ENCODE peak calls at places on chromosomes 7 and 10, in nine cellular contexts. L, N, Q, B, U, J, V, F and K are unnamed samples.

GRCh38 chr10:102064868-102065560 is at the start of gene HPS6:
- DNase-seq in B (peak), N (peak), Q (peak), F (peak), U (peak), J (peak), L (peak), V (peak), K (peak)

GRCh38 chr10:26951650-26952049 is 90.9 kb upstream of the ABI1 start:
- DNase-seq in F (no peak), J (no peak), U (no peak), V (no peak), L (no peak), Q (no peak), N (no peak), B (no peak), K (no peak)

GRCh38 chr10:119849944-119850343 is 22.7 kb downstream of the MCMBP start:
- DNase-seq in N (no peak), B (no peak), U (no peak), Q (no peak), F (no peak), J (no peak), L (no peak), V (no peak), K (no peak)

GRCh38 chr7:134480730-134481129 is 21.8 kb upstream of the AKR1B1 start:
- DNase-seq in B (no peak), N (peak), U (peak), F (no peak), Q (no peak), L (no peak), J (peak), V (no peak), K (no peak)

GRCh38 chr10:18767981-18768380 is 108.8 kb downstream of the ARL5B start:
- DNase-seq in F (no peak), L (no peak), N (no peak), U (no peak), B (no peak), J (no peak), V (no peak), Q (no peak), K (no peak)

GRCh38 chr10:67127441-67127840 is 201.6 kb downstream of the LRRTM3 start:
- DNase-seq in V (no peak), L (no peak), J (no peak), Q (no peak), N (no peak), B (no peak), U (no peak), F (no peak), K (no peak)

GRCh38 chr10:72329290-72330058 is 25.2 kb downstream of the DNAJB12 start:
- DNase-seq in N (no peak), J (no peak), Q (no peak), B (no peak), U (no peak), F (no peak), V (no peak), L (no peak), K (no peak)

GRCh38 chr7:93147358-93147757 is 827 bp downstream of the SAMD9L start:
- DNase-seq in V (no peak), B (no peak), F (peak), U (peak), N (peak), L (no peak), J (peak), Q (peak), K (no peak)

GRCh38 chr10:88117227-88117626 is 253.8 kb downstream of the PTEN start:
- DNase-seq in B (no peak), V (no peak), J (no peak), U (no peak), N (no peak), L (no peak), Q (no peak), F (no peak), K (no peak)

GRCh38 chr7:139828880-139829653 is at the start of gene TBXAS1:
- DNase-seq in Q (no peak), F (peak), V (no peak), L (no peak), J (peak), U (no peak), B (no peak), N (peak), K (no peak)

GRCh38 chr10:69333205-69333604 is 54.9 kb downstream of the HK1 start:
- DNase-seq in N (peak), L (no peak), V (peak), F (peak), Q (peak), B (no peak), J (peak), U (peak), K (peak)

GRCh38 chr10:1116051-1116450 is 59.9 kb downstream of the WDR37 start:
- DNase-seq in U (no peak), L (no peak), B (no peak), V (no peak), J (no peak), Q (no peak), F (no peak), N (no peak), K (no peak)

GRCh38 chr10:102604379-102604960 is 39.8 kb upstream of the TRIM8 start:
- DNase-seq in L (no peak), N (peak), Q (peak), J (peak), F (no peak), U (peak), B (peak), V (no peak), K (no peak)

GRCh38 chr10:43128331-43128730 is 9.9 kb upstream of the CSGALNACT2 start:
- DNase-seq in J (no peak), N (no peak), L (no peak), Q (no peak), U (no peak), V (no peak), F (no peak), B (no peak), K (no peak)

GRCh38 chr7:117448655-117449054 is 21.4 kb upstream of the ASZ1 start:
- DNase-seq in J (no peak), L (no peak), N (no peak), F (no peak), Q (no peak), B (no peak), V (no peak), U (no peak), K (no peak)

GRCh38 chr10:13969792-13970140 is 361.0 kb downstream of the FRMD4A start:
- DNase-seq in U (no peak), L (no peak), N (no peak), V (no peak), F (no peak), B (no peak), J (no peak), Q (no peak), K (no peak)

GRCh38 chr7:132419538-132419937 is 156.7 kb downstream of the PLXNA4 start:
- DNase-seq in F (no peak), J (peak), Q (no peak), N (no peak), U (peak), B (no peak), V (no peak), L (no peak), K (no peak)

GRCh38 chr10:102410427-102411073 is 8.0 kb downstream of the PSD start:
- DNase-seq in F (no peak), B (no peak), N (no peak), U (peak), L (no peak), V (no peak), J (no peak), Q (no peak), K (peak)

GRCh38 chr10:111598433-111599059 is 521.7 kb downstream of the ADRA2A start:
- DNase-seq in N (peak), J (peak), F (no peak), B (no peak), V (no peak), L (peak), U (peak), Q (peak), K (peak)
- TF ChIP-seq CTCF in N (peak), J (peak), F (peak), B (peak), V (peak), L (peak), U (peak), Q (peak), K (peak)

GRCh38 chr10:131445623-131446022 is 134.1 kb upstream of the TCERG1L start:
- DNase-seq in J (no peak), Q (no peak), V (no peak), B (no peak), F (no peak), N (no peak), U (no peak), L (no peak), K (no peak)

GRCh38 chr10:131442271-131442670 is 130.8 kb upstream of the TCERG1L start:
- DNase-seq in Q (no peak), L (no peak), F (no peak), B (no peak), N (no peak), J (no peak), V (no peak), U (no peak), K (no peak)

GRCh38 chr10:131440405-131441360 is 129.2 kb upstream of the TCERG1L start:
- DNase-seq in U (no peak), V (no peak), N (no peak), J (no peak), L (no peak), F (no peak), B (no peak), Q (no peak), K (no peak)

GRCh38 chr10:131444862-131445461 is 133.4 kb upstream of the TCERG1L start:
- DNase-seq in U (no peak), V (no peak), J (no peak), F (no peak), Q (no peak), L (no peak), B (no peak), N (no peak), K (no peak)

GRCh38 chr10:131444286-131444685 is 132.8 kb upstream of the TCERG1L start:
- DNase-seq in Q (no peak), U (no peak), N (no peak), J (no peak), L (no peak), B (no peak), V (no peak), F (no peak), K (no peak)
- TF ChIP-seq CTCF in Q (no peak), U (no peak), N (no peak), J (no peak), L (no peak), B (no peak), V (no peak), F (no peak), K (no peak)

DNA sequence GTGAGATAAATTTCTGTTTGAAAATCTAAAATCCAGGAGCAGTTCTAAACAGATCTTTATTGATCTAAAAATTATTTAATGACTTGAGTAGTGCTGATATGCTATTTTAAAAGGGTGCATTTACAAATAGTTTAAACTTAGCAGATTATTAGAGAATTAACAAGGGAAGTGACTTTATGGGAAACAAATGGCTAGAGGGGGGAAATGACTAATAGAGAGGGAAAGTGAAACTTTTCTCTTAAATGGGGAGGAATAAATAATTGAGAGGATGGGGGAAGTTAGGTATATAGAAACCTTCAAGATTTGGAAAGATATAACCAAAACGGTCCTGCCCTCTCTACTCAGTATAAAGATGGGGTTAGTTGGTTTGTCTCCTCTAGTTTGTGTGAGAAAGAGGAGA is 90.1 kb upstream of the ARMC3 start:
- DNase-seq in Q (no peak), U (no peak), J (no peak), L (no peak), B (no peak), V (no peak), N (no peak), F (no peak), K (no peak)
- TF ChIP-seq CTCF in Q (no peak), U (no peak), J (no peak), L (no peak), B (no peak), V (no peak), N (no peak), F (no peak), K (no peak)

GRCh38 chr7:145082366-145083240 is 246.8 kb upstream of the TPK1 start:
- DNase-seq in N (no peak), U (no peak), Q (no peak), B (no peak), V (no peak), L (no peak), F (no peak), J (no peak), K (no peak)
- TF ChIP-seq CTCF in N (no peak), U (no peak), Q (no peak), B (no peak), V (no peak), L (no peak), F (no peak), J (no peak), K (no peak)

GRCh38 chr10:74826142-74827044 is at the start of gene KAT6B:
- DNase-seq in V (peak), B (peak), U (peak), J (peak), F (peak), L (peak), N (peak), Q (peak), K (peak)
- TF ChIP-seq CTCF in V (peak), B (peak), U (peak), J (no peak), F (peak), L (peak), N (peak), Q (no peak), K (peak)

GRCh38 chr10:86944031-86944419 is 13.4 kb downstream of the MMRN2 start:
- DNase-seq in B (no peak), V (no peak), L (no peak), U (no peak), N (no peak), Q (no peak), F (no peak), J (no peak), K (no peak)

GRCh38 chr10:86946215-86947170 is 10.9 kb downstream of the MMRN2 start:
- DNase-seq in L (no peak), Q (no peak), N (no peak), U (no peak), V (peak), F (peak), J (no peak), B (no peak), K (no peak)

GRCh38 chr10:86944907-86945306 is 12.5 kb downstream of the MMRN2 start:
- DNase-seq in B (no peak), J (no peak), V (no peak), Q (no peak), N (no peak), F (no peak), U (no peak), L (no peak), K (no peak)

GRCh38 chr10:86944471-86944870 is 12.9 kb downstream of the MMRN2 start:
- DNase-seq in V (no peak), L (no peak), U (no peak), J (no peak), B (no peak), F (no peak), Q (no peak), N (peak), K (no peak)

DNA sequence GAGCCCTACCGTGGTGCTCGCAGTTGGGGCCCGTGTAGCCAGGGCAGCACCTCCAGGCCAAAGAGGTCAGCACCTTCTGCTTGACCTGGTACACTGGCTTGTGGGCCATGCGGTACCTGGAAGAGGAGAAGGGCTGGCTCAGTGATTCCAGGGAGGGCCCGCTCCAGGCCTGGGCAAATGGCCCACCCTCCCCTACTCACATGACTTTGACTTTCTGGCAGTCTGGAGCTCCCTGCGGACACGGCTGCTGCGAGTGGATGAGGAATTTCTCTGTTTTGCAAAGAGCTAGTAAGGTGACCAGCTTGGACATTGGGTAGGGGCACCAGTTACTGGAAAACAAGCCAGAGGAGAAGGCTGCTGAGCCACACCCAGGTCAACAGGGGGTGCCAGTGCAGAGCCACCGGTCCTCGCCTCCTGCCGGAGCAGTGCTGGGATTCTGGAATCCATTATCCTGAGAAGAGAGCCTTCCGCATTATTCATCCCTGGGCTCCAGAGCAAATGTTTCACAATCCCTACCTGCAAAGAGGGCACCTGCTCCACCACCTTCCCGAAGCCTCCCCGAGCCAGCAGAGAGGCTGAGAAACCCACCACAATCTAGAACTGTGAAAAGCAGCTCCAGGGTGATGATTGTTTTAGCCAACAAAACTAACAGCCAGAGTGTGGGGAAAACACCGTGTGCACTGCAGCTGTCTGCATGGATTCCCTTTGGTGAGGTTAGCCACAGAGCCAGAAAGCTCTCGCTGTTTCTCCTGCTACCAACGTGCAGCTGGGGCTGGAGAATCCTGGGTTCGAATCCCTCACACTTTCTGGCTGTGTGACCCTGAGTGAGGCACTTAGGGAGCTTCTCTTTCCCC is 11.8 kb downstream of the MMRN2 start:
- DNase-seq in V (peak), J (no peak), B (no peak), U (peak), N (no peak), Q (no peak), L (no peak), F (no peak), K (no peak)
- TF ChIP-seq CTCF in V (peak), J (peak), B (no peak), U (peak), N (no peak), Q (no peak), L (no peak), F (peak), K (peak)

GRCh38 chr7:75756340-75757297 is 15.4 kb downstream of the CCL26 start:
- DNase-seq in N (peak), B (no peak), L (peak), J (peak), Q (peak), V (no peak), U (peak), F (no peak), K (no peak)
- TF ChIP-seq CTCF in N (peak), B (peak), L (peak), J (peak), Q (peak), V (peak), U (peak), F (peak), K (peak)